ENCODE peak calls at places on chromosomes 4 and X, in six cellular contexts. H, T, E, N, B and V are unnamed samples.

GRCh38 chrX:51837926-51838325 is 55.5 kb upstream of the MAGED1 start:
- DNase-seq in B (no peak), T (no peak), E (peak), H (peak), N (peak), V (no peak)

GRCh38 chrX:2549874-2550273 is 49.1 kb upstream of the DHRSX start:
- DNase-seq in B (no peak), N (no peak), E (no peak), T (no peak), H (no peak), V (no peak)

GRCh38 chr4:73682508-73682907 is 57.9 kb upstream of the CXCL8 start:
- DNase-seq in T (no peak), E (no peak), H (no peak), N (no peak), B (no peak), V (no peak)

GRCh38 chrX:12901486-12901885 is 4.9 kb upstream of the TLR8 start:
- DNase-seq in E (no peak), B (peak), H (peak), T (peak), N (no peak), V (peak)

GRCh38 chr4:145290953-145291352 is 110.6 kb upstream of the OTUD4 start:
- DNase-seq in H (no peak), T (no peak), N (no peak), E (no peak), B (no peak), V (no peak)

GRCh38 chr4:101205878-101206277 is 141.4 kb downstream of the PPP3CA start:
- DNase-seq in E (peak), T (no peak), N (no peak), B (no peak), H (peak), V (no peak)

GRCh38 chrX:45353462-45353861 is 152.8 kb upstream of the DIPK2B start:
- DNase-seq in B (no peak), T (no peak), N (no peak), E (peak), H (peak), V (no peak)

GRCh38 chrX:15384304-15384703 is at the start of gene VEGFD:
- DNase-seq in T (no peak), N (no peak), B (no peak), E (peak), H (peak), V (no peak)

GRCh38 chr4:6566582-6567190 is 8.3 kb upstream of the MAN2B2 start:
- DNase-seq in T (no peak), E (no peak), N (no peak), B (no peak), H (no peak), V (no peak)

GRCh38 chr4:84366932-84367331 is 132.2 kb downstream of the NKX6-1 start:
- DNase-seq in B (no peak), H (no peak), N (no peak), E (no peak), T (no peak), V (no peak)

GRCh38 chr4:172830295-172830764 is 338.3 kb upstream of the GALNT7 start:
- DNase-seq in E (no peak), H (peak), T (no peak), N (no peak), B (no peak), V (no peak)

GRCh38 chr4:82567444-82567843 is 5.7 kb upstream of the TMEM150C start:
- DNase-seq in H (no peak), T (no peak), N (no peak), E (no peak), B (no peak), V (no peak)

GRCh38 chr4:109385260-109385659 is 48.4 kb upstream of the SEC24B start:
- DNase-seq in B (no peak), H (no peak), E (no peak), N (no peak), T (no peak), V (peak)

GRCh38 chr4:80188801-80189458 is 8.4 kb upstream of the PRDM8 start:
- DNase-seq in H (no peak), N (no peak), T (no peak), E (no peak), B (peak), V (no peak)

GRCh38 chr4:6773616-6774540 is 8.6 kb upstream of the KIAA0232 start:
- DNase-seq in N (no peak), E (no peak), H (no peak), T (no peak), B (no peak), V (no peak)

GRCh38 chr4:124890522-124890921 is 178.0 kb upstream of the ANKRD50 start:
- DNase-seq in N (no peak), E (peak), B (no peak), T (no peak), H (peak), V (no peak)

GRCh38 chrX:40173662-40174593 is 76.2 kb upstream of the BCOR start:
- DNase-seq in B (peak), N (no peak), E (no peak), T (peak), H (peak), V (peak)

GRCh38 chr4:8093587-8094274 is 64.9 kb downstream of the ABLIM2 start:
- DNase-seq in H (no peak), B (no peak), N (no peak), E (no peak), T (no peak), V (no peak)

GRCh38 chr4:7128651-7129050 is 60.8 kb upstream of the GRPEL1 start:
- DNase-seq in N (no peak), T (no peak), E (no peak), B (no peak), H (no peak), V (no peak)

GRCh38 chrX:153245288-153245731 is 66.2 kb downstream of the MAGEA1 start:
- DNase-seq in N (no peak), H (no peak), B (peak), E (no peak), T (no peak), V (no peak)

GRCh38 chrX:47078129-47079043 is at the start of gene RGN:
- DNase-seq in E (no peak), T (no peak), B (peak), H (peak), N (no peak), V (peak)

GRCh38 chr4:3330682-3331081 is 37.9 kb downstream of the RGS12 start:
- DNase-seq in E (no peak), N (no peak), T (no peak), B (no peak), H (no peak), V (no peak)

GRCh38 chr4:108628411-108628810 is 8.0 kb downstream of the RPL34 start:
- DNase-seq in B (no peak), T (no peak), N (no peak), H (no peak), E (peak), V (no peak)

DNA sequence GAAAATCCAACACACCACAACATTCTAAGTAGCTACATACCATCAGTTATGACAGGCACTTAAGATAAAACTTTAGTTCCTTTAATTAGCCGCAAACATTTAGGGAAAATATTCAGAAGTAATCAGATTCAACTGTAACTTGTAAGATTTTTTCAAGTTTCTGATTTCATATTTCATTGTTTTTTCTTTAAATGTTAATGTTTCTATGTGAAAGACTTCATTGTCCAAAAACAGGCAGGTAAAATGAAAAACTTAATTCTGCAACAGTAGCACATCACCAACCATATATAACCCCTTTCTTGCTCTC is 11.6 kb upstream of the ODAM start:
- DNase-seq in H (no peak), T (no peak), E (no peak), N (no peak), B (no peak), V (no peak)
- TF ChIP-seq CTCF in H (no peak), T (no peak), E (no peak), N (no peak), B (peak), V (peak)

GRCh38 chrX:106246511-106246910 is 78.4 kb downstream of the PWWP3B start:
- DNase-seq in N (no peak), B (no peak), H (peak), T (no peak), E (peak), V (no peak)

GRCh38 chrX:106247162-106247561 is 79.1 kb downstream of the PWWP3B start:
- DNase-seq in E (peak), T (no peak), N (no peak), H (peak), B (no peak), V (no peak)

DNA sequence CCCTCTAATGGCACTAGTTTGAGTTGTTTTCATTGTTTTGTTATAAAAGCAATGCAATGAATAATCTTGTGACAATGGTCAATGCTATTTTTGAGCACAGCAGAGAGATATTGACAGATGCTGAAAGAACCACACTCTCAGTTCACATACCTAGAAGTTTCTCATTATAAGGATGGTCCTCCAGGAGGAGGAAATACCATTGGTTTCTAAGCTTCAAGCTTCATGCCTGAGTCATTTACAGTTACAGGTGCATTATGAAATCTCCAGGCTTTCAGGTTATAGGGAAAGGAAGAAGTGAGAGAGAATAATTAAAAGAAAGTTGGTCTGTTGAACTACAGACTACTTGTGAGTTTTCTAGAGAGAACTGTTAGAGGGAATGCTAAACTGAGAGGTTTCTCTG is 75.3 kb downstream of the PWWP3B start:
- DNase-seq in E (no peak), B (no peak), T (no peak), N (no peak), H (no peak), V (no peak)
- TF ChIP-seq CTCF in E (no peak), B (no peak), T (no peak), N (no peak), H (no peak), V (no peak)

GRCh38 chr4:78520808-78521226 is 30.8 kb upstream of the ANXA3 start:
- DNase-seq in B (no peak), H (no peak), T (no peak), N (no peak), E (peak), V (no peak)
- TF ChIP-seq CTCF in B (no peak), H (no peak), T (no peak), N (no peak), E (no peak), V (no peak)

GRCh38 chr4:53617101-53617680 is 25.9 kb upstream of the LNX1 start:
- DNase-seq in H (no peak), B (no peak), N (no peak), E (no peak), T (no peak), V (no peak)

GRCh38 chr4:53618321-53618720 is 27.0 kb upstream of the LNX1 start:
- DNase-seq in H (no peak), T (no peak), B (no peak), E (no peak), N (no peak), V (no peak)

GRCh38 chr4:53613428-53613827 is 22.1 kb upstream of the LNX1 start:
- DNase-seq in H (no peak), N (no peak), E (no peak), B (no peak), T (no peak), V (no peak)

GRCh38 chr4:53616219-53616618 is 24.9 kb upstream of the LNX1 start:
- DNase-seq in T (no peak), B (no peak), N (no peak), H (no peak), E (no peak), V (no peak)

GRCh38 chr4:53614616-53615015 is 23.3 kb upstream of the LNX1 start:
- DNase-seq in B (no peak), H (no peak), E (no peak), N (no peak), T (no peak), V (no peak)
- TF ChIP-seq CTCF in B (no peak), H (no peak), E (no peak), N (no peak), T (no peak), V (no peak)

DNA sequence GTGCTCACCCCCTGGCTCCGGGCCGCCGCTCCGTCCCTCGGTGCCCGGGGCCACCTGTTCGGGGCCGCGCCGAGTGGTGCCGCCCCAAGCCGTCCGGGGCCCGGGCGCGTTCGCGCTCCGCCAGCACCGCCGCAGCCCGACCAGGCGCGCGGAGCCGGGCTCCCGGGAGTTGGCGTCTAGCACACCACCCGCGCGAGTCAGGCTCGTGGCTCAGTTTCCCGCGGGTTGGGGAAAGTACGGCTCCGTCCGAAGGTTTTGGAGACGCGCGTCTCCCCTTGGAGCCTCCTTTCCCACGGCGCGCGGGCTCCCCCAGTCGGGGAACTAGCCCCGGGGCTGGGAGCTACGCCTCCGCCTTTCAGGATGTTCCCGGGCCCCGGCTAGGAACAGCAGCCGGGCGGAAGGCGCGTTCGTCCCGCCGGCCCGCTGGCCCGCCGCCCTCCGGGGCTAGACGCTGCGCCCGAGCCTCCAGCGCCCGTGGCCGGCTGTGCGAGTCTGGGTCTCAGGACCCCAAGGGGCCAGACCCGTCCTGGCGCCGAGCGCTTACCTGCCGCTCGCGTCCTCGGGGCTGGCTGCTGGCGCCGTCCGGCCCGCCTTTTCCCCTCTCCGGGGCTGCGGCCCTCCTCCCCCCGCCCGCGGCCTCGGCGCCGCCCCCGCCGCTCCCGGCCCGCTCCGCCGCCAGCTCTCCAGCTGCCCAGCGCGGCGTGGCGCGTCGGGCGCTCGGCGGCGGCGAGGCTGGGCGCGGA is at the start of gene ADGRG2:
- DNase-seq in B (peak), H (peak), E (peak), T (no peak), N (peak), V (peak)
- TF ChIP-seq CTCF in B (no peak), H (no peak), E (no peak), T (no peak), N (peak), V (no peak)

GRCh38 chrX:131752493-131753198 is 208.8 kb downstream of the OR13H1 start:
- DNase-seq in E (peak), B (no peak), H (no peak), T (peak), N (no peak), V (no peak)
- TF ChIP-seq CTCF in E (no peak), B (no peak), H (no peak), T (no peak), N (peak), V (no peak)

GRCh38 chr4:180031330-180031729 is 2211.9 kb upstream of the TENM3 start:
- DNase-seq in T (no peak), B (no peak), H (no peak), N (no peak), E (no peak), V (no peak)

DNA sequence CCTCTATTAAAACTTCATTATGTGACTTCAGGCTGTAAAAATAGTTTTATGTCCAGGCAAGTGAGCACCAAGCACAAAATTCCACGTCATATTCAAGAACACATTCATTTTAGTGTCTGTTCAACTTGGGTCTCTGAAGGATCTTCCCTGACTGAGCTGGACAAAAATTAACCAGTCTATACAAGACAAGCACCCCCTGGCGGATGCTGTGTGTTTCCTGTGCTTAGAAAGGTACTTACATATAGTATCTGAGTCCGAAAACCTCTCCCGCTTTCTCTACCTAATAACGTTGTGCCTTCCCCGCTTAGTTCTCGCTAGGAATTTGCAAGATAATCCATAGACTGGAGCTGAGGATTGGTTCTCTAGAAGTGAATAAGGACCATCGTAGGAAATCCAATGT is 2214.5 kb upstream of the TENM3 start:
- DNase-seq in T (no peak), N (no peak), E (peak), H (no peak), B (peak), V (peak)
- TF ChIP-seq CTCF in T (no peak), N (no peak), E (peak), H (no peak), B (peak), V (peak)

GRCh38 chr4:113979157-113979972 is at the start of gene ARSJ:
- DNase-seq in B (peak), N (peak), E (peak), T (peak), H (peak), V (peak)
- TF ChIP-seq CTCF in B (no peak), N (peak), E (no peak), T (no peak), H (peak), V (no peak)